ENCODE peak calls at places on chromosomes 1 and 21, in five cellular contexts. I, E, S, R and Y are unnamed samples.

GRCh38 chr1:174812656-174813055 is 187.1 kb upstream of the CACYBP start:
- DNase-seq in I (no peak), E (no peak), R (no peak), S (no peak), Y (no peak)

GRCh38 chr21:33640697-33641338 is 723 bp downstream of the CRYZL1 start:
- DNase-seq in E (no peak), I (no peak), S (no peak), R (peak), Y (no peak)

GRCh38 chr21:14737922-14738321 is 191.8 kb upstream of the SAMSN1 start:
- DNase-seq in R (no peak), E (no peak), S (peak), I (no peak), Y (no peak)

GRCh38 chr1:235019456-235019855 is 109.2 kb downstream of the TOMM20 start:
- DNase-seq in I (no peak), E (no peak), R (peak), S (no peak), Y (no peak)

GRCh38 chr1:112956503-112957132 is 622 bp upstream of the SLC16A1 start:
- DNase-seq in I (peak), E (no peak), S (no peak), R (no peak), Y (no peak)

GRCh38 chr21:15054089-15054488 is 10.7 kb downstream of the NRIP1 start:
- DNase-seq in I (no peak), R (no peak), E (no peak), S (no peak), Y (no peak)

GRCh38 chr1:112744019-112744578 is 29.0 kb upstream of the PPM1J start:
- DNase-seq in S (no peak), E (no peak), R (peak), I (no peak), Y (no peak)

GRCh38 chr1:221013691-221014293 is 134.5 kb downstream of the HLX start:
- DNase-seq in R (no peak), E (no peak), I (no peak), S (no peak), Y (no peak)

GRCh38 chr1:185681034-185681633 is 53.1 kb upstream of the HMCN1 start:
- DNase-seq in E (no peak), S (no peak), I (no peak), R (peak), Y (no peak)
- TF ChIP-seq CTCF in E (peak), S (peak), I (peak), R (peak), Y (peak)

GRCh38 chr21:38507374-38507942 is 9.2 kb upstream of the ERG start:
- DNase-seq in E (no peak), I (no peak), R (no peak), S (no peak), Y (no peak)
- TF ChIP-seq CTCF in E (no peak), I (no peak), R (no peak), S (no peak), Y (no peak)

GRCh38 chr1:145425436-145426029 is at the start of gene NBPF20:
- DNase-seq in R (peak), I (peak), S (peak), E (no peak), Y (peak)
- TF ChIP-seq CTCF in R (no peak), I (no peak), S (no peak), E (no peak), Y (no peak)

DNA sequence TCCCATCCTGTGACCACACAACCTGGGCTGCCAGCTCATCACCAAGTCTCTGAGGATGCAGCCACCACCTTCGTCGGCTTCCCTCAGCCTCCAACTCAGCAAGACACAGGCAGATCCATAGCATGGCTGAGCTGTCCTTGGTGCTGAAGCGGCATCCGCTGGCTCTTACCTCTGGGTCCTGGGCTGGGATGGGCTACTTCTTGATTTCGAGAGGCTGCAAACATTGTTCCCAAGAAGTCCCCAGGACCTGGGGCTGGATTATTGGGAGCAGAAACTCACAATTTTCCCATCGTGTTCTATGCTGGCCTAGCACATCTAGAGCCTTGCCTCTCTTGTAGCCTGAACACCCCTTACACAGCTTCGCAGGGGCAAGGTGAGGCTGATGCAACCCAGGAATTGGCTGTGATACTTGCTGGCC is 24.9 kb upstream of the C1QA start:
- DNase-seq in I (peak), R (peak), S (no peak), E (peak), Y (no peak)
- TF ChIP-seq CTCF in I (no peak), R (no peak), S (no peak), E (no peak), Y (no peak)

GRCh38 chr1:90614872-90615271 is 102.2 kb downstream of the BARHL2 start:
- DNase-seq in I (no peak), R (no peak), E (no peak), S (no peak), Y (no peak)
- TF ChIP-seq CTCF in I (peak), R (no peak), E (peak), S (no peak), Y (peak)

GRCh38 chr1:184164529-184164928 is 113.0 kb downstream of the TSEN15 start:
- DNase-seq in I (no peak), E (no peak), S (no peak), R (no peak), Y (no peak)

GRCh38 chr1:184162266-184162665 is 110.7 kb downstream of the TSEN15 start:
- DNase-seq in S (no peak), E (no peak), R (no peak), I (no peak), Y (no peak)

GRCh38 chr1:184160942-184161698 is 109.6 kb downstream of the TSEN15 start:
- DNase-seq in E (no peak), I (no peak), S (no peak), R (peak), Y (no peak)

GRCh38 chr1:184166495-184166894 is 115.0 kb downstream of the TSEN15 start:
- DNase-seq in R (no peak), S (no peak), E (no peak), I (no peak), Y (no peak)

GRCh38 chr1:184163674-184164470 is 112.3 kb downstream of the TSEN15 start:
- DNase-seq in S (no peak), R (peak), I (no peak), E (no peak), Y (no peak)
- TF ChIP-seq CTCF in S (no peak), R (no peak), I (no peak), E (no peak), Y (no peak)